ENCODE peak calls at places on chromosomes 11 and 22, in seven cellular contexts. L, V, H, P, M, Q and S are unnamed samples.

GRCh38 chr22:37484115-37485005 is 1.8 kb downstream of the MFNG start:
- DNase-seq in M (no peak), Q (no peak), L (no peak), P (no peak), H (peak; percentile 83), V (peak; percentile 28), S (peak; percentile 50)

GRCh38 chr11:19919050-19919561 is 206.5 kb downstream of the NAV2 start:
- DNase-seq in V (no peak), H (no peak), L (no peak), M (no peak), P (peak; percentile 97), Q (no peak), S (no peak)

GRCh38 chr11:19756675-19757475 is 44.2 kb downstream of the NAV2 start:
- DNase-seq in L (no peak), P (peak; percentile 23), Q (no peak), M (no peak), V (peak; percentile 63), H (no peak), S (peak; percentile 55)

GRCh38 chr22:32013200-32013599 is 29.9 kb upstream of the SLC5A1 start:
- DNase-seq in L (no peak), P (no peak), Q (no peak), H (no peak), M (no peak), V (no peak), S (no peak)

GRCh38 chr11:116219171-116219635 is 553.6 kb downstream of the BUD13 start:
- DNase-seq in L (no peak), V (no peak), H (no peak), M (no peak), Q (no peak), P (no peak), S (peak; percentile 49)

GRCh38 chr11:119680899-119681370 is 48.1 kb downstream of the NECTIN1 start:
- DNase-seq in V (no peak), H (no peak), Q (no peak), M (no peak), L (no peak), P (no peak), S (peak; percentile 52)

GRCh38 chr22:30017375-30017774 is 62.9 kb upstream of the HORMAD2 start:
- DNase-seq in Q (no peak), L (no peak), M (no peak), P (peak; percentile 65), V (no peak), H (no peak), S (no peak)

GRCh38 chr11:110471315-110471714 is 41.6 kb downstream of the FDX1 start:
- DNase-seq in P (peak; percentile 30), H (no peak), Q (no peak), M (no peak), V (no peak), L (no peak), S (no peak)

GRCh38 chr11:65526744-65527143 is 1.9 kb downstream of the SCYL1 start:
- DNase-seq in V (no peak), H (no peak), P (no peak), Q (no peak), L (no peak), M (no peak), S (no peak)

GRCh38 chr11:27904358-27905055 is 203.4 kb downstream of the KIF18A start:
- DNase-seq in M (no peak), H (no peak), Q (no peak), V (no peak), P (peak; percentile 93), L (no peak), S (no peak)

GRCh38 chr11:113114452-113115027 is 153.3 kb downstream of the NCAM1 start:
- DNase-seq in L (peak; percentile 35), H (no peak), V (peak; percentile 41), P (peak; percentile 29), M (peak; percentile 62), Q (peak; percentile 67), S (peak; percentile 77)

GRCh38 chr22:38724926-38725571 is 19.3 kb downstream of the GTPBP1 start:
- DNase-seq in V (no peak), H (peak; percentile 26), M (no peak), Q (peak; percentile 71), P (peak; percentile 44), L (no peak), S (peak; percentile 68)

GRCh38 chr11:73661035-73661628 is 14.8 kb downstream of the PLEKHB1 start:
- DNase-seq in M (peak; percentile 99), L (peak; percentile 96), Q (peak; percentile 96), V (peak; percentile 84), H (peak; percentile 88), P (peak; percentile 88), S (peak; percentile 89)

GRCh38 chr11:1780700-1781592 is 17.2 kb upstream of the CTSD start:
- DNase-seq in L (no peak), Q (no peak), M (no peak), V (no peak), P (no peak), H (no peak), S (no peak)

GRCh38 chr11:69644071-69644961 is 3.4 kb downstream of the CCND1 start:
- DNase-seq in P (peak; percentile 85), M (no peak), V (peak; percentile 21), L (no peak), H (no peak), Q (no peak), S (no peak)

GRCh38 chr22:43398246-43398645 is 13.6 kb upstream of the MPPED1 start:
- DNase-seq in V (no peak), P (no peak), M (no peak), Q (no peak), L (no peak), H (no peak), S (no peak)

GRCh38 chr22:47091241-47091691 is 328.8 kb downstream of the TBC1D22A start:
- DNase-seq in P (no peak), M (no peak), V (no peak), H (no peak), L (no peak), Q (peak; percentile 41), S (no peak)

GRCh38 chr11:109062445-109062844 is 359.5 kb upstream of the C11orf87 start:
- DNase-seq in V (no peak), P (peak; percentile 21), M (no peak), H (no peak), Q (no peak), L (no peak), S (no peak)

GRCh38 chr11:67545280-67545679 is 22.0 kb upstream of the CABP2 start:
- DNase-seq in H (no peak), L (no peak), Q (peak; percentile 70), V (no peak), P (no peak), M (peak; percentile 36), S (no peak)

GRCh38 chr22:44359496-44360110 is 46.9 kb upstream of the SHISAL1 start:
- DNase-seq in L (no peak), V (no peak), P (no peak), M (no peak), H (no peak), Q (no peak), S (no peak)

GRCh38 chr11:74683941-74684481 is 47.2 kb downstream of the CHRDL2 start:
- DNase-seq in M (no peak), L (no peak), V (no peak), Q (peak; percentile 16), H (peak; percentile 20), P (peak; percentile 72), S (peak; percentile 31)

GRCh38 chr11:6297831-6298230 is 22.5 kb downstream of the CAVIN3 start:
- DNase-seq in P (peak; percentile 13), L (no peak), M (no peak), Q (no peak), H (no peak), V (no peak), S (no peak)

GRCh38 chr11:64304316-64305072 is 830 bp upstream of the ESRRA start:
- DNase-seq in Q (peak; percentile 99), H (peak; percentile 97), V (peak; percentile 72), M (peak; percentile 97), L (peak; percentile 82), P (peak; percentile 92), S (peak; percentile 90)

GRCh38 chr11:28105869-28106268 is 2.1 kb downstream of the KIF18A start:
- DNase-seq in H (no peak), V (no peak), M (no peak), L (no peak), Q (no peak), P (no peak), S (no peak)